ENCODE peak calls at places on chromosomes 16 and 17, in four cellular contexts. I, O, B and C are unnamed samples.

GRCh38 chr17:2996208-2996855 is 67.1 kb downstream of the OR1D5 start:
- DNase-seq in I (no peak), O (peak), B (no peak), C (no peak)

GRCh38 chr16:22948058-22948602 is 134.2 kb downstream of the HS3ST2 start:
- DNase-seq in I (no peak), O (no peak), B (no peak), C (no peak)

GRCh38 chr16:17827313-17827712 is 356.6 kb upstream of the XYLT1 start:
- DNase-seq in I (no peak), O (no peak), B (no peak), C (no peak)

GRCh38 chr17:9401434-9401833 is 174.2 kb downstream of the STX8 start:
- DNase-seq in I (no peak), O (no peak), B (peak), C (no peak)

GRCh38 chr16:23433261-23433920 is 19.6 kb downstream of the COG7 start:
- DNase-seq in I (peak), O (peak), B (no peak), C (no peak)

GRCh38 chr16:15879255-15879804 is 9.1 kb downstream of the CEP20 start:
- DNase-seq in I (no peak), O (no peak), B (peak), C (no peak)

GRCh38 chr17:72502940-72503341 is 382.1 kb downstream of the SOX9 start:
- DNase-seq in I (no peak), O (no peak), B (peak), C (no peak)

GRCh38 chr17:33233855-33234228 is 59.3 kb downstream of the ASIC2 start:
- DNase-seq in I (peak), O (no peak), B (no peak), C (no peak)

GRCh38 chr17:39563476-39563875 is 44.2 kb downstream of the NEUROD2 start:
- DNase-seq in I (no peak), O (no peak), B (no peak), C (no peak)

GRCh38 chr17:42603318-42603717 is 5.9 kb downstream of the RETREG3 start:
- DNase-seq in I (no peak), O (no peak), B (no peak), C (no peak)

GRCh38 chr17:45855691-45856315 is 11.1 kb downstream of the SPPL2C start:
- DNase-seq in I (no peak), O (no peak), B (no peak), C (no peak)

GRCh38 chr16:28537076-28537475 is 1.7 kb downstream of the NUPR1 start:
- DNase-seq in I (no peak), O (no peak), B (no peak), C (no peak)

GRCh38 chr17:1078831-1079561 is 82.1 kb downstream of the TIMM22 start:
- DNase-seq in I (no peak), O (no peak), B (no peak), C (no peak)

GRCh38 chr17:64685705-64686104 is 23.6 kb upstream of the SMURF2 start:
- DNase-seq in I (no peak), O (no peak), B (no peak), C (no peak)

GRCh38 chr16:25433388-25433787 is 175.7 kb upstream of the ZKSCAN2 start:
- DNase-seq in I (no peak), O (no peak), B (no peak), C (peak)

GRCh38 chr17:11712445-11712844 is 114.2 kb downstream of the DNAH9 start:
- DNase-seq in I (no peak), O (no peak), B (no peak), C (no peak)

GRCh38 chr16:84240455-84240854 is 643 bp upstream of the KCNG4 start:
- DNase-seq in I (no peak), O (no peak), B (no peak), C (no peak)

GRCh38 chr17:74108126-74108705 is 95.3 kb upstream of the RPL38 start:
- DNase-seq in I (no peak), O (no peak), B (no peak), C (no peak)

DNA sequence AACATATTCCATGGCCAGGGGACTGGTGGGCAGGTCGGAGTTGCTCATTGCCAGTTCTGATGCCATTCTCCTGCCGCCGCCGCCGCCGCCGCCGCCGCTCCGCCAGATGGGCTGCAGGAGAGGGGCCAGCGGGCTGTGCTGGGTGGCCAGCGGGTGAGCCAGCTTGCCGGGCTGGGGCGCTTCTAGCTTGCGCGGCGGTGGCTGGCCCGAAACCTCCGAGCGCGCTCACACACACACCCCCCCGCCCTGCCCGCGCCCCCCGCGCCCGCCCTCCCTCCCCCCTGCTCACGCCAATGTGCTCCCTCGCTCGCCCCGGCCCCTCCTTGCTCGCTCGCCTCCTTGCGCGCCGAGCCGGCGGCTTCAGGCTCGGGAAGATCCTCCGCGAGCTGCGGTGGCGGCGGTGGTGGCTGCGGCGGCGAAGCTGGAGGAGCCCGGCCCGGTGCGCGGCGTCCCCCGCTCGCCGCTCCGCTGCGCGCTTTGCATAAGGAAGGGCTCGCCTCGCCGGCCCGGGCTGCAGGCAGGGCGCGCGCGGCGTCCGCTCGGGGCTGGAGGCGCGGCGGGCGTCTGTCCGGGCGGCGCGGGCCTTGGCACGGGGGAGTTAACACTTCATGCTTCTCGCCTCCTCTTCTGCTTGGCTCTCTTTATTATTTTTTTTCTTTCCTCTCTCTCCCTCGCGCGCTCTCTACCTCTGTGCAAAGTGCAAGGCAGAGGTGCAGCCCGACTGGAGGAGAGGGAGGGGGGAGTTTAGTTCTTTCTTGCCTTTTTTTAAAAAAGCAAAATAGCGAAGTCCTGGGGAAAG is 501 bp downstream of the MAF start:
- DNase-seq in I (no peak), O (peak), B (peak), C (no peak)
- TF ChIP-seq EP300 in I (no peak), O (no peak), B (no peak), C (no peak)

DNA sequence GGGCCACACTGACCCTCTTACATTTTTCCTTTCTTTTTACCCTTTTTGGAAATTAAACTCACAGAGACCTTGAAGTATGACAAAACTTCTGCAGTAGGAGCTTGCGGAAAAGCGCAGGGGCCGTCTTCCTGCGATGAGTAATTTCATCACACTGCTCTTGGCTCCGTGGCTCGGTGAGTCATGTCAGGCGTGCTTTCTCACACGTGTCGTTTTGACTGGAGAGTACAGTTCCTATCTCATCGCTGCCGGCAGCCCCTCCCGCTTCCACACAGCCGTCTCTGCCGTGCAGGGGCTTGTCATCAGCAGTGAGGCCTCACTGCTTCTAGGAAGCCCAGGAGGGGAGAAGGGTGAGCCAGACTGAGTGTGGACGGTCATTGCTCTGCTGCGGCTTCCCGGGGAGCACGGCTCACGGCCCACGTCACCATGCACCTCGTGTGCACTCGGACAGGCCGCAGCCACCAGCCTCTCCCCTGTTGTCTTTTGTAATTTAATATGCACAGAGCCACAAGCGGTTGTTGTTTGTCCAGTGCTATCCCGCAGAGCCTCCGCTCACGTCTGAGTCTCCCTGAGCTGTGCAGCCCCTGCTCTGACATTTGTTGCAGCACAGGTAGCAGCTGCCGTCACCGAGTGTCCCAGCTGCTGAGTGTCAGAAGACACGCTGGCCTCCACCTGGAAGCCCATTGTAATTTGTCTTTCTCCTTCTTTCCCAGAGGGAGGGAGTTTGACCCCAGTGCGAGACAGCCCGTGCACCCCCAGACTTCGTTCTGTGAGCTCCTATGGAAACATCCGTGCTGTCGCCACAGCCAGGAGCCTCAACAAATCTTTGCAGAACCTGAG is 99.4 kb upstream of the CHMP6 start:
- DNase-seq in I (peak), O (no peak), B (peak), C (peak)
- TF ChIP-seq EP300 in I (no peak), O (no peak), B (no peak), C (no peak)

GRCh38 chr17:77002103-77003045 is 134.2 kb downstream of the MGAT5B start:
- DNase-seq in I (no peak), O (no peak), B (peak), C (no peak)
- TF ChIP-seq EP300 in I (no peak), O (no peak), B (peak), C (no peak)

GRCh38 chr17:17088104-17088485 is 45.8 kb downstream of the MPRIP start:
- DNase-seq in I (peak), O (no peak), B (no peak), C (no peak)
- TF ChIP-seq EP300 in I (no peak), O (no peak), B (no peak), C (no peak)

DNA sequence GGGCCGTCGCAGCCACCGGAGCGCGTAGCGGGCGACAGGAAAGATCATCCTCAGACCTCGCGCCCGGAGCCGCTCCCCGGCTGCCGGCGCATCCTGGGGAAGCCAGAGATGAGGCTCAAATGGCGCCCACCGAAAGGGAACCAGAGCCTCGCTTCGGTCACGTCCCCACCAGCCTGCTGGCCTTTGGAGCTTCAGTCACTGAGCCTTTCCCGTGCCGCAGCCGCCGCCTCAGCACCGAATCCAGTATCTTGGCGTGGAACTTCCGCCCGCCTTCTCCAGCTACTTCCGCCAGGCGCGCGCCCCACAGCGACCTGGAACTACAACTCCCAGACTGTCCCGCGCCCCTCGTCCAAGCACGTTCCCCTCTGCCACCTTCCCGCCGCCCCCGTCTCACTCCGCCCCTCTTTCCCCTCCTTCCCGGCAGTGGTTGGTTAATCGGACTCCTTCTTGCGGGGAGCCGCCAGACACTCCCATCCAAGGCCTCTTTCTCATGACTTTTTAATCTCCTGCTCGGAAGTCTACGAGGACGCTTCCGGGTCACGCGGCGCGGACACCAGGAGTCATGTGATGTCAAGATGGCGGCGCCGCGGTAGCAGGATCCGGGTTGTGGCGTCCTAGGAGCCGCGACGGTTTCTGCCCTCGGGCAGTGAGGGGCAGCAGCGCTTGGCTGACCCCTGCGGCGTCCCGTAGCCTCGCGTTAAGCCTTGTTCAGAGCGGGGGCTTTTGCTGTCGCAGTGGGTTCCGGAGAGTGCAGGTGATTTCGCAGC is at the start of the genes SMCR8 and TOP3A:
- DNase-seq in I (peak), O (peak), B (peak), C (peak)
- TF ChIP-seq EP300 in I (peak), O (peak), B (no peak), C (no peak)